ENCODE peak calls at places on chromosomes 1 and 21, in five cellular contexts. One of them, this sample, is unnamed.

GRCh38 chr1:222892137-222892763 is 77.4 kb downstream of the DISP1 start:
- DNase-seq in gastrocnemius medialis: no peak
- DNase-seq in stomach: no peak
- DNase-seq in CD4-positive, alpha-beta memory T cell: no peak
- DNase-seq in CD8-positive, alpha-beta T cell: no peak
- DNase-seq in this sample: no peak

GRCh38 chr1:46555826-46556619 is 4.6 kb upstream of the KNCN start:
- DNase-seq in gastrocnemius medialis: no peak
- DNase-seq in stomach: no peak
- DNase-seq in CD4-positive, alpha-beta memory T cell: no peak
- DNase-seq in CD8-positive, alpha-beta T cell: no peak
- DNase-seq in this sample: no peak

GRCh38 chr1:84406209-84406917 is 8.1 kb downstream of the DNASE2B start:
- DNase-seq in gastrocnemius medialis: no peak
- DNase-seq in stomach: no peak
- DNase-seq in CD4-positive, alpha-beta memory T cell: no peak
- DNase-seq in CD8-positive, alpha-beta T cell: no peak
- DNase-seq in this sample: no peak

GRCh38 chr1:223653015-223653414 is 12.5 kb downstream of the CAPN8 start:
- DNase-seq in gastrocnemius medialis: no peak
- DNase-seq in stomach: no peak
- DNase-seq in CD4-positive, alpha-beta memory T cell: no peak
- DNase-seq in CD8-positive, alpha-beta T cell: no peak
- DNase-seq in this sample: no peak

GRCh38 chr1:245317253-245317652 is 162.5 kb downstream of the KIF26B start:
- DNase-seq in gastrocnemius medialis: no peak
- DNase-seq in stomach: no peak
- DNase-seq in CD4-positive, alpha-beta memory T cell: no peak
- DNase-seq in CD8-positive, alpha-beta T cell: no peak
- DNase-seq in this sample: no peak

GRCh38 chr1:101745549-101745948 is 251.2 kb downstream of the OLFM3 start:
- DNase-seq in gastrocnemius medialis: no peak
- DNase-seq in stomach: no peak
- DNase-seq in CD4-positive, alpha-beta memory T cell: no peak
- DNase-seq in CD8-positive, alpha-beta T cell: no peak
- DNase-seq in this sample: no peak

GRCh38 chr1:21024918-21025317 is 151.8 kb downstream of the EIF4G3 start:
- DNase-seq in gastrocnemius medialis: no peak
- DNase-seq in stomach: no peak
- DNase-seq in CD4-positive, alpha-beta memory T cell: no peak
- DNase-seq in CD8-positive, alpha-beta T cell: no peak
- DNase-seq in this sample: no peak

GRCh38 chr1:169487153-169487552 is 1.4 kb upstream of the SLC19A2 start:
- DNase-seq in gastrocnemius medialis: no peak
- DNase-seq in stomach: no peak
- DNase-seq in CD4-positive, alpha-beta memory T cell: no peak
- DNase-seq in CD8-positive, alpha-beta T cell: no peak
- DNase-seq in this sample: no peak

GRCh38 chr1:212455406-212456165 is 22.9 kb downstream of the NENF start:
- DNase-seq in gastrocnemius medialis: peak; percentile 68
- DNase-seq in stomach: peak; percentile 89
- DNase-seq in CD4-positive, alpha-beta memory T cell: peak; percentile 65
- DNase-seq in CD8-positive, alpha-beta T cell: peak; percentile 84
- DNase-seq in this sample: peak; percentile 95

GRCh38 chr1:52240592-52240991 is 98.7 kb downstream of the ZFYVE9 start:
- DNase-seq in gastrocnemius medialis: no peak
- DNase-seq in stomach: no peak
- DNase-seq in CD4-positive, alpha-beta memory T cell: no peak
- DNase-seq in CD8-positive, alpha-beta T cell: no peak
- DNase-seq in this sample: no peak

GRCh38 chr21:28540514-28540913 is 452.2 kb downstream of the LTN1 start:
- DNase-seq in gastrocnemius medialis: no peak
- DNase-seq in stomach: no peak
- DNase-seq in CD4-positive, alpha-beta memory T cell: no peak
- DNase-seq in CD8-positive, alpha-beta T cell: no peak
- DNase-seq in this sample: no peak

GRCh38 chr1:42429623-42430022 is 26.2 kb downstream of the ZMYND12 start:
- DNase-seq in gastrocnemius medialis: no peak
- DNase-seq in stomach: no peak
- DNase-seq in CD4-positive, alpha-beta memory T cell: no peak
- DNase-seq in CD8-positive, alpha-beta T cell: no peak
- DNase-seq in this sample: no peak

GRCh38 chr1:165854101-165854845 is 26.9 kb downstream of the UCK2 start:
- DNase-seq in gastrocnemius medialis: no peak
- DNase-seq in stomach: no peak
- DNase-seq in CD4-positive, alpha-beta memory T cell: no peak
- DNase-seq in CD8-positive, alpha-beta T cell: no peak
- DNase-seq in this sample: no peak

GRCh38 chr1:218346391-218347204 is 1.5 kb downstream of the TGFB2 start:
- DNase-seq in gastrocnemius medialis: peak; percentile 22
- DNase-seq in stomach: no peak
- DNase-seq in CD4-positive, alpha-beta memory T cell: peak; percentile 8
- DNase-seq in CD8-positive, alpha-beta T cell: no peak
- DNase-seq in this sample: no peak

GRCh38 chr1:64043328-64043727 is 160.1 kb upstream of the UBE2U start:
- DNase-seq in gastrocnemius medialis: no peak
- DNase-seq in stomach: no peak
- DNase-seq in CD4-positive, alpha-beta memory T cell: no peak
- DNase-seq in CD8-positive, alpha-beta T cell: no peak
- DNase-seq in this sample: no peak

GRCh38 chr1:46370214-46370633 is 23.9 kb upstream of the FAAH start:
- DNase-seq in gastrocnemius medialis: no peak
- DNase-seq in stomach: peak; percentile 68
- DNase-seq in CD4-positive, alpha-beta memory T cell: no peak
- DNase-seq in CD8-positive, alpha-beta T cell: no peak
- DNase-seq in this sample: no peak

GRCh38 chr1:11335417-11336070 is 62.5 kb downstream of the UBIAD1 start:
- DNase-seq in gastrocnemius medialis: no peak
- DNase-seq in stomach: no peak
- DNase-seq in CD4-positive, alpha-beta memory T cell: no peak
- DNase-seq in CD8-positive, alpha-beta T cell: no peak
- DNase-seq in this sample: no peak

GRCh38 chr1:106651028-106651752 is 405.3 kb upstream of the PRMT6 start:
- DNase-seq in gastrocnemius medialis: no peak
- DNase-seq in stomach: no peak
- DNase-seq in CD4-positive, alpha-beta memory T cell: no peak
- DNase-seq in CD8-positive, alpha-beta T cell: no peak
- DNase-seq in this sample: no peak

GRCh38 chr1:42430751-42431150 is 25.1 kb downstream of the ZMYND12 start:
- DNase-seq in gastrocnemius medialis: no peak
- DNase-seq in stomach: no peak
- DNase-seq in CD4-positive, alpha-beta memory T cell: no peak
- DNase-seq in CD8-positive, alpha-beta T cell: no peak
- DNase-seq in this sample: no peak

GRCh38 chr1:223886516-223886921 is 40.8 kb upstream of the TP53BP2 start:
- DNase-seq in gastrocnemius medialis: peak; percentile 20
- DNase-seq in stomach: no peak
- DNase-seq in CD4-positive, alpha-beta memory T cell: no peak
- DNase-seq in CD8-positive, alpha-beta T cell: no peak
- DNase-seq in this sample: no peak

GRCh38 chr1:168260393-168260792 is 20.3 kb upstream of the TBX19 start:
- DNase-seq in gastrocnemius medialis: no peak
- DNase-seq in stomach: no peak
- DNase-seq in CD4-positive, alpha-beta memory T cell: no peak
- DNase-seq in CD8-positive, alpha-beta T cell: no peak
- DNase-seq in this sample: no peak

GRCh38 chr1:223097713-223098112 is 45.3 kb downstream of the TLR5 start:
- DNase-seq in gastrocnemius medialis: no peak
- DNase-seq in stomach: no peak
- DNase-seq in CD4-positive, alpha-beta memory T cell: no peak
- DNase-seq in CD8-positive, alpha-beta T cell: no peak
- DNase-seq in this sample: no peak

GRCh38 chr1:115214098-115214497 is 124.0 kb downstream of the NGF start:
- DNase-seq in gastrocnemius medialis: no peak
- DNase-seq in stomach: no peak
- DNase-seq in CD4-positive, alpha-beta memory T cell: no peak
- DNase-seq in CD8-positive, alpha-beta T cell: no peak
- DNase-seq in this sample: no peak

GRCh38 chr1:184745929-184746583 is 8.6 kb downstream of the EDEM3 start:
- DNase-seq in gastrocnemius medialis: no peak
- DNase-seq in stomach: no peak
- DNase-seq in CD4-positive, alpha-beta memory T cell: peak; percentile 59
- DNase-seq in CD8-positive, alpha-beta T cell: no peak
- DNase-seq in this sample: no peak

GRCh38 chr1:45815667-45816458 is 12.5 kb downstream of the MAST2 start:
- DNase-seq in gastrocnemius medialis: no peak
- DNase-seq in stomach: no peak
- DNase-seq in CD4-positive, alpha-beta memory T cell: no peak
- DNase-seq in CD8-positive, alpha-beta T cell: no peak
- DNase-seq in this sample: no peak

GRCh38 chr1:157968951-157969350 is 24.5 kb upstream of the KIRREL1 start:
- DNase-seq in gastrocnemius medialis: no peak
- DNase-seq in stomach: no peak
- DNase-seq in CD4-positive, alpha-beta memory T cell: no peak
- DNase-seq in CD8-positive, alpha-beta T cell: no peak
- DNase-seq in this sample: no peak

GRCh38 chr1:34800214-34800613 is 7.4 kb downstream of the GJA4 start:
- DNase-seq in gastrocnemius medialis: no peak
- DNase-seq in stomach: no peak
- DNase-seq in CD4-positive, alpha-beta memory T cell: no peak
- DNase-seq in CD8-positive, alpha-beta T cell: no peak
- DNase-seq in this sample: no peak

GRCh38 chr1:244450597-244451538 is 841 bp downstream of the ADSS2 start:
- DNase-seq in gastrocnemius medialis: no peak
- DNase-seq in stomach: peak; percentile 38
- DNase-seq in CD4-positive, alpha-beta memory T cell: peak; percentile 74
- DNase-seq in CD8-positive, alpha-beta T cell: peak; percentile 52
- DNase-seq in this sample: peak; percentile 63

GRCh38 chr1:95039360-95040031 is 33.3 kb downstream of the ALG14 start:
- DNase-seq in gastrocnemius medialis: no peak
- DNase-seq in stomach: no peak
- DNase-seq in CD4-positive, alpha-beta memory T cell: no peak
- DNase-seq in CD8-positive, alpha-beta T cell: no peak
- DNase-seq in this sample: no peak

GRCh38 chr1:234944439-234945369 is 183.9 kb downstream of the TOMM20 start:
- DNase-seq in gastrocnemius medialis: no peak
- DNase-seq in stomach: no peak
- DNase-seq in CD4-positive, alpha-beta memory T cell: no peak
- DNase-seq in CD8-positive, alpha-beta T cell: no peak
- DNase-seq in this sample: no peak

GRCh38 chr21:42769820-42770716 is 109.3 kb downstream of the WDR4 start:
- DNase-seq in gastrocnemius medialis: no peak
- DNase-seq in stomach: no peak
- DNase-seq in CD4-positive, alpha-beta memory T cell: no peak
- DNase-seq in CD8-positive, alpha-beta T cell: no peak
- DNase-seq in this sample: no peak

GRCh38 chr1:67300561-67300960 is 7.1 kb upstream of the IL12RB2 start:
- DNase-seq in gastrocnemius medialis: no peak
- DNase-seq in stomach: no peak
- DNase-seq in CD4-positive, alpha-beta memory T cell: no peak
- DNase-seq in CD8-positive, alpha-beta T cell: no peak
- DNase-seq in this sample: no peak

GRCh38 chr1:3711780-3712451 is 40.3 kb upstream of the CCDC27 start:
- DNase-seq in gastrocnemius medialis: no peak
- DNase-seq in stomach: no peak
- DNase-seq in CD4-positive, alpha-beta memory T cell: no peak
- DNase-seq in CD8-positive, alpha-beta T cell: no peak
- DNase-seq in this sample: no peak

GRCh38 chr1:3711381-3711779 is 40.9 kb upstream of the CCDC27 start:
- DNase-seq in gastrocnemius medialis: no peak
- DNase-seq in stomach: no peak
- DNase-seq in CD4-positive, alpha-beta memory T cell: no peak
- DNase-seq in CD8-positive, alpha-beta T cell: no peak
- DNase-seq in this sample: no peak

GRCh38 chr1:3714284-3714741 is 37.9 kb upstream of the CCDC27 start:
- DNase-seq in gastrocnemius medialis: peak; percentile 29
- DNase-seq in stomach: no peak
- DNase-seq in CD4-positive, alpha-beta memory T cell: no peak
- DNase-seq in CD8-positive, alpha-beta T cell: no peak
- DNase-seq in this sample: no peak

GRCh38 chr1:3713840-3714239 is 38.4 kb upstream of the CCDC27 start:
- DNase-seq in gastrocnemius medialis: no peak
- DNase-seq in stomach: no peak
- DNase-seq in CD4-positive, alpha-beta memory T cell: no peak
- DNase-seq in CD8-positive, alpha-beta T cell: no peak
- DNase-seq in this sample: no peak

GRCh38 chr1:3712573-3713535 is 39.4 kb upstream of the CCDC27 start:
- DNase-seq in gastrocnemius medialis: no peak
- DNase-seq in stomach: no peak
- DNase-seq in CD4-positive, alpha-beta memory T cell: no peak
- DNase-seq in CD8-positive, alpha-beta T cell: no peak
- DNase-seq in this sample: no peak
- H3K27ac ChIP-seq in gastrocnemius medialis: no peak overlapping the region
- H3K27ac ChIP-seq in stomach: no peak overlapping the region
- H3K27ac ChIP-seq in CD4-positive, alpha-beta memory T cell: no peak overlapping the region
- H3K27ac ChIP-seq in CD8-positive, alpha-beta T cell: no peak overlapping the region
- H3K27ac ChIP-seq in this sample: no peak overlapping the region

GRCh38 chr1:201791775-201792166 is 37.2 kb upstream of the IPO9 start:
- DNase-seq in gastrocnemius medialis: no peak
- DNase-seq in stomach: no peak
- DNase-seq in CD4-positive, alpha-beta memory T cell: no peak
- DNase-seq in CD8-positive, alpha-beta T cell: no peak
- DNase-seq in this sample: peak; percentile 67
- H3K4me3 ChIP-seq in gastrocnemius medialis: no peak overlapping the region
- H3K4me3 ChIP-seq in stomach: no peak overlapping the region
- H3K4me3 ChIP-seq in CD4-positive, alpha-beta memory T cell: no peak overlapping the region
- H3K4me3 ChIP-seq in CD8-positive, alpha-beta T cell: no peak overlapping the region
- H3K4me3 ChIP-seq in this sample: no peak overlapping the region

DNA sequence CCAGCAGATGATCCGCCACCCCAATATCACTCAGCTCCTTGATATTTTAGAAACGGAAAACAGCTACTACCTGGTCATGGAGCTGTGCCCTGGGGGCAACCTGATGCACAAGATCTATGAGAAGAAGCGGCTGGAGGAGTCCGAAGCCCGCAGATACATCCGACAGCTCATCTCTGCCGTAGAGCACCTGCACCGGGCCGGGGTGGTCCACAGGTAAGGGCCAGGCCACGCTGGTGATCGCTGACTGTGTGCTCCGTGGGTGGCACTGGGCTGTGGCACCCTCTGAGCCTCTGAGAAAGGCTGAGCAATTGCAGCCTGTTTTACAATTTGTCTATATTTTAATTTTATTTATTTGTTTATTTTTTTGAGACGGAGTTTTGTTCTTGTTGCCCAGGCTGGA is 51.7 kb downstream of the HUNK start:
- DNase-seq in gastrocnemius medialis: no peak
- DNase-seq in stomach: no peak
- DNase-seq in CD4-positive, alpha-beta memory T cell: no peak
- DNase-seq in CD8-positive, alpha-beta T cell: no peak
- DNase-seq in this sample: no peak
- H3K27me3 ChIP-seq in gastrocnemius medialis: no peaks in the 10 kb centered on the region
- H3K27me3 ChIP-seq in stomach: no peaks in the 10 kb centered on the region
- H3K27me3 ChIP-seq in CD4-positive, alpha-beta memory T cell: no peaks in the 10 kb centered on the region
- H3K27me3 ChIP-seq in CD8-positive, alpha-beta T cell: no peaks in the 10 kb centered on the region
- H3K27me3 ChIP-seq in this sample: no peaks in the 10 kb centered on the region

GRCh38 chr1:237732657-237733056 is 158.1 kb downstream of the ZP4 start:
- DNase-seq in gastrocnemius medialis: no peak
- DNase-seq in stomach: no peak
- DNase-seq in CD4-positive, alpha-beta memory T cell: no peak
- DNase-seq in CD8-positive, alpha-beta T cell: no peak
- DNase-seq in this sample: no peak
- H3K27ac ChIP-seq in gastrocnemius medialis: no peak overlapping the region
- H3K27ac ChIP-seq in stomach: no peak overlapping the region
- H3K27ac ChIP-seq in CD4-positive, alpha-beta memory T cell: no peak overlapping the region
- H3K27ac ChIP-seq in CD8-positive, alpha-beta T cell: no peak overlapping the region
- H3K27ac ChIP-seq in this sample: no peak overlapping the region